ENCODE peak calls at places on chromosomes 5 and 9, in nine cellular contexts. One of them, this sample, is unnamed. For H3K36me3, the result is how much of the 10 kb centered on the place peaks cover.

GRCh38 chr5:172853355-172853975 is 19.4 kb downstream of the ERGIC1 start:
- DNase-seq in tibial artery: peak
- DNase-seq in PC-9: no peak
- DNase-seq in cardiac muscle cell: no peak
- DNase-seq in tibial nerve: no peak
- DNase-seq in CD8-positive, alpha-beta T cell: no peak
- DNase-seq in bronchial epithelial cell: no peak
- DNase-seq in mesenchymal stem cell: peak
- DNase-seq in neural progenitor cell: no peak
- DNase-seq in this sample: peak

GRCh38 chr5:93990504-93991085 is 249.2 kb upstream of the POU5F2 start:
- DNase-seq in CD8-positive, alpha-beta T cell: no peak
- DNase-seq in tibial artery: no peak
- DNase-seq in cardiac muscle cell: no peak
- DNase-seq in tibial nerve: no peak
- DNase-seq in PC-9: no peak
- DNase-seq in mesenchymal stem cell: peak
- DNase-seq in neural progenitor cell: peak
- DNase-seq in bronchial epithelial cell: no peak
- DNase-seq in this sample: no peak

GRCh38 chr5:180323929-180324632 is 29.1 kb downstream of the GFPT2 start:
- DNase-seq in tibial nerve: no peak
- DNase-seq in cardiac muscle cell: no peak
- DNase-seq in bronchial epithelial cell: peak
- DNase-seq in mesenchymal stem cell: peak
- DNase-seq in neural progenitor cell: no peak
- DNase-seq in CD8-positive, alpha-beta T cell: no peak
- DNase-seq in tibial artery: no peak
- DNase-seq in PC-9: no peak
- DNase-seq in this sample: no peak

GRCh38 chr9:137310190-137311052 is 8.3 kb upstream of the NRARP start:
- DNase-seq in tibial nerve: no peak
- DNase-seq in mesenchymal stem cell: no peak
- DNase-seq in cardiac muscle cell: no peak
- DNase-seq in tibial artery: no peak
- DNase-seq in bronchial epithelial cell: peak
- DNase-seq in PC-9: peak
- DNase-seq in neural progenitor cell: peak
- DNase-seq in CD8-positive, alpha-beta T cell: no peak
- DNase-seq in this sample: peak

GRCh38 chr5:83512051-83512745 is 40.7 kb downstream of the VCAN start:
- DNase-seq in tibial nerve: no peak
- DNase-seq in neural progenitor cell: no peak
- DNase-seq in tibial artery: no peak
- DNase-seq in mesenchymal stem cell: no peak
- DNase-seq in bronchial epithelial cell: no peak
- DNase-seq in CD8-positive, alpha-beta T cell: no peak
- DNase-seq in PC-9: no peak
- DNase-seq in cardiac muscle cell: no peak
- DNase-seq in this sample: peak

GRCh38 chr5:31385774-31386537 is 145.9 kb downstream of the DROSHA start:
- DNase-seq in PC-9: peak
- DNase-seq in neural progenitor cell: no peak
- DNase-seq in cardiac muscle cell: no peak
- DNase-seq in tibial nerve: no peak
- DNase-seq in CD8-positive, alpha-beta T cell: no peak
- DNase-seq in mesenchymal stem cell: peak
- DNase-seq in bronchial epithelial cell: no peak
- DNase-seq in tibial artery: no peak
- DNase-seq in this sample: no peak

GRCh38 chr9:21336467-21336866 is 1.3 kb upstream of the KLHL9 start:
- DNase-seq in CD8-positive, alpha-beta T cell: no peak
- DNase-seq in tibial nerve: no peak
- DNase-seq in tibial artery: no peak
- DNase-seq in cardiac muscle cell: no peak
- DNase-seq in mesenchymal stem cell: no peak
- DNase-seq in PC-9: no peak
- DNase-seq in neural progenitor cell: no peak
- DNase-seq in bronchial epithelial cell: no peak
- DNase-seq in this sample: no peak

GRCh38 chr5:171838066-171838465 is 52.4 kb downstream of the SMIM23 start:
- DNase-seq in bronchial epithelial cell: no peak
- DNase-seq in tibial nerve: no peak
- DNase-seq in tibial artery: no peak
- DNase-seq in cardiac muscle cell: no peak
- DNase-seq in neural progenitor cell: no peak
- DNase-seq in CD8-positive, alpha-beta T cell: no peak
- DNase-seq in mesenchymal stem cell: no peak
- DNase-seq in PC-9: no peak
- DNase-seq in this sample: peak

GRCh38 chr5:72134226-72134625 is 27.0 kb downstream of the MAP1B start:
- DNase-seq in tibial nerve: no peak
- DNase-seq in bronchial epithelial cell: peak
- DNase-seq in tibial artery: no peak
- DNase-seq in CD8-positive, alpha-beta T cell: no peak
- DNase-seq in mesenchymal stem cell: no peak
- DNase-seq in PC-9: no peak
- DNase-seq in cardiac muscle cell: no peak
- DNase-seq in neural progenitor cell: peak
- DNase-seq in this sample: no peak

GRCh38 chr9:5886114-5886939 is 4.4 kb upstream of the MLANA start:
- DNase-seq in cardiac muscle cell: peak
- DNase-seq in CD8-positive, alpha-beta T cell: peak
- DNase-seq in bronchial epithelial cell: peak
- DNase-seq in tibial nerve: peak
- DNase-seq in tibial artery: peak
- DNase-seq in neural progenitor cell: peak
- DNase-seq in mesenchymal stem cell: peak
- DNase-seq in PC-9: peak
- DNase-seq in this sample: peak

GRCh38 chr9:108784998-108785397 is 70.8 kb downstream of the ACTL7B start:
- DNase-seq in tibial nerve: peak
- DNase-seq in mesenchymal stem cell: peak
- DNase-seq in bronchial epithelial cell: peak
- DNase-seq in PC-9: no peak
- DNase-seq in tibial artery: peak
- DNase-seq in CD8-positive, alpha-beta T cell: no peak
- DNase-seq in neural progenitor cell: no peak
- DNase-seq in cardiac muscle cell: no peak
- DNase-seq in this sample: no peak

DNA sequence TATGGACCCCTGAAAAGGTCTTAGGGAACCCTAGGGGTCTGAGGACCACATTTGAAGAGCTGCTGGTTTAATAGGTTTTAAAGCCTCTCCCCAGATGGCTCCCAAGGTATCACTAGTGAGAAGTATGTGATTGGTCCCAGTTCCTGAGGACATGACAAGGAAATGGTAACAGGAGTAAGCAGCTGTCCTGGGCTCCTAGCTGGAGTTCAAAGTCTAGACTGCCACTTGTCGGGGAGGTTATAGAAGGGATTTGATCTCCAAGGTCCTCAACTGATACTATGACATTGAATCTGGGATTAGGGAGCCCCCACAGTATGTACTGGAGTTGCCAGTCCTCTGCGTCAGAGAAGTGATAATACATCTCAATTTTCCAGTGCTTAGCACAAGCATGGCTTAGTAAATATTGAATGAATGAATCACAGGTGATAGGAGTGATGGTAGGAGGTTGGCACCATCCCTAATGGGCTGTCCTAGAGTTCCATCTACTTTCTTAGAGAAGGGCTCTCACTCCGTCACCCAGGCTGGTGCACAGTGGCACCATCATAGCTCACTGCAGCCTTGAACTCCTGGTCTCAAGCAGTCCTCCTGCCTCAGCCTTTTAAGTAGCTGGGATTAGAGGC is 6.2 kb upstream of the TPM2 start:
- DNase-seq in CD8-positive, alpha-beta T cell: no peak
- DNase-seq in mesenchymal stem cell: no peak
- DNase-seq in cardiac muscle cell: no peak
- DNase-seq in tibial nerve: no peak
- DNase-seq in PC-9: no peak
- DNase-seq in tibial artery: no peak
- DNase-seq in neural progenitor cell: no peak
- DNase-seq in bronchial epithelial cell: peak
- DNase-seq in this sample: peak
- H3K36me3 ChIP-seq in CD8-positive, alpha-beta T cell: under half
- H3K36me3 ChIP-seq in mesenchymal stem cell: half or more
- H3K36me3 ChIP-seq in cardiac muscle cell: under half
- H3K36me3 ChIP-seq in tibial nerve: half or more
- H3K36me3 ChIP-seq in PC-9: under half
- H3K36me3 ChIP-seq in tibial artery: under half
- H3K36me3 ChIP-seq in neural progenitor cell: under half
- H3K36me3 ChIP-seq in bronchial epithelial cell: under half
- H3K36me3 ChIP-seq in this sample: half or more

GRCh38 chr5:147412561-147412960 is 97.3 kb downstream of the DPYSL3 start:
- DNase-seq in bronchial epithelial cell: no peak
- DNase-seq in cardiac muscle cell: no peak
- DNase-seq in CD8-positive, alpha-beta T cell: no peak
- DNase-seq in tibial artery: no peak
- DNase-seq in tibial nerve: no peak
- DNase-seq in neural progenitor cell: no peak
- DNase-seq in mesenchymal stem cell: no peak
- DNase-seq in PC-9: no peak
- DNase-seq in this sample: no peak

GRCh38 chr5:147417133-147417813 is 92.6 kb downstream of the DPYSL3 start:
- DNase-seq in cardiac muscle cell: no peak
- DNase-seq in CD8-positive, alpha-beta T cell: no peak
- DNase-seq in PC-9: no peak
- DNase-seq in tibial artery: peak
- DNase-seq in mesenchymal stem cell: peak
- DNase-seq in bronchial epithelial cell: peak
- DNase-seq in neural progenitor cell: no peak
- DNase-seq in tibial nerve: peak
- DNase-seq in this sample: peak

GRCh38 chr5:147413266-147413665 is 96.6 kb downstream of the DPYSL3 start:
- DNase-seq in CD8-positive, alpha-beta T cell: no peak
- DNase-seq in neural progenitor cell: no peak
- DNase-seq in tibial artery: no peak
- DNase-seq in mesenchymal stem cell: no peak
- DNase-seq in PC-9: no peak
- DNase-seq in cardiac muscle cell: no peak
- DNase-seq in bronchial epithelial cell: no peak
- DNase-seq in tibial nerve: no peak
- DNase-seq in this sample: no peak

GRCh38 chr5:147418613-147419012 is 91.3 kb downstream of the DPYSL3 start:
- DNase-seq in cardiac muscle cell: no peak
- DNase-seq in PC-9: no peak
- DNase-seq in neural progenitor cell: no peak
- DNase-seq in tibial nerve: no peak
- DNase-seq in tibial artery: no peak
- DNase-seq in bronchial epithelial cell: no peak
- DNase-seq in CD8-positive, alpha-beta T cell: no peak
- DNase-seq in mesenchymal stem cell: no peak
- DNase-seq in this sample: no peak

DNA sequence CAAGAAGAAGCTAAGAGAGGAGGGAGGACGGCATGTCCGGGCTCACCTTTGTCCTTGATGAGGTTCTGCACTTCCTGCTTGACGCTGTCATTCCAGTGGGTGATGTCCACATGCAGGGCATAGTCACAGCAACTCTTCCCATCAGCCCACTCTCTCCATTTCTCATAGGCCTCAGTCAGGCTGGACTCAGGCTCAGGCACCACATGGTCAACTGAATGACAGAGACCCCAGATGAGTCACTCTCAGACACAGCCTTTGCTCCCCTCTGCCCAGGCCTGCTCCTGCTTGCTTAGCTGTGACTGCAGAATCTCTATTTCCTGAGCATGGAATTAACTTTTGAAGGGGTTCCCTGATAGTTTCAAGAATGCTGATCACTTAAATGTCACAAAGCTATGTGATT is 94.2 kb downstream of the DPYSL3 start:
- DNase-seq in tibial artery: no peak
- DNase-seq in bronchial epithelial cell: peak
- DNase-seq in tibial nerve: no peak
- DNase-seq in CD8-positive, alpha-beta T cell: no peak
- DNase-seq in mesenchymal stem cell: no peak
- DNase-seq in neural progenitor cell: no peak
- DNase-seq in PC-9: no peak
- DNase-seq in cardiac muscle cell: no peak
- DNase-seq in this sample: no peak
- H3K36me3 ChIP-seq in tibial artery: under half
- H3K36me3 ChIP-seq in bronchial epithelial cell: under half
- H3K36me3 ChIP-seq in tibial nerve: under half
- H3K36me3 ChIP-seq in CD8-positive, alpha-beta T cell: under half
- H3K36me3 ChIP-seq in mesenchymal stem cell: under half
- H3K36me3 ChIP-seq in neural progenitor cell: under half
- H3K36me3 ChIP-seq in PC-9: under half
- H3K36me3 ChIP-seq in cardiac muscle cell: under half
- H3K36me3 ChIP-seq in this sample: under half

GRCh38 chr9:112790231-112790774 is 39.7 kb downstream of the SNX30 start:
- DNase-seq in neural progenitor cell: no peak
- DNase-seq in tibial artery: no peak
- DNase-seq in tibial nerve: no peak
- DNase-seq in CD8-positive, alpha-beta T cell: no peak
- DNase-seq in bronchial epithelial cell: peak
- DNase-seq in cardiac muscle cell: no peak
- DNase-seq in PC-9: no peak
- DNase-seq in mesenchymal stem cell: no peak
- DNase-seq in this sample: no peak

GRCh38 chr9:112796485-112796884 is 45.9 kb downstream of the SNX30 start:
- DNase-seq in CD8-positive, alpha-beta T cell: no peak
- DNase-seq in PC-9: no peak
- DNase-seq in bronchial epithelial cell: no peak
- DNase-seq in cardiac muscle cell: no peak
- DNase-seq in tibial nerve: no peak
- DNase-seq in mesenchymal stem cell: no peak
- DNase-seq in tibial artery: no peak
- DNase-seq in neural progenitor cell: no peak
- DNase-seq in this sample: no peak

GRCh38 chr9:112795946-112796345 is 45.4 kb downstream of the SNX30 start:
- DNase-seq in mesenchymal stem cell: no peak
- DNase-seq in CD8-positive, alpha-beta T cell: no peak
- DNase-seq in bronchial epithelial cell: no peak
- DNase-seq in tibial artery: no peak
- DNase-seq in neural progenitor cell: no peak
- DNase-seq in tibial nerve: no peak
- DNase-seq in PC-9: no peak
- DNase-seq in cardiac muscle cell: no peak
- DNase-seq in this sample: no peak

GRCh38 chr9:112792670-112793069 is 42.1 kb downstream of the SNX30 start:
- DNase-seq in bronchial epithelial cell: no peak
- DNase-seq in mesenchymal stem cell: no peak
- DNase-seq in CD8-positive, alpha-beta T cell: no peak
- DNase-seq in tibial artery: no peak
- DNase-seq in tibial nerve: no peak
- DNase-seq in neural progenitor cell: no peak
- DNase-seq in cardiac muscle cell: no peak
- DNase-seq in PC-9: no peak
- DNase-seq in this sample: no peak

GRCh38 chr9:112793213-112793810 is 42.8 kb downstream of the SNX30 start:
- DNase-seq in PC-9: no peak
- DNase-seq in neural progenitor cell: peak
- DNase-seq in tibial artery: peak
- DNase-seq in mesenchymal stem cell: peak
- DNase-seq in tibial nerve: peak
- DNase-seq in cardiac muscle cell: peak
- DNase-seq in bronchial epithelial cell: peak
- DNase-seq in CD8-positive, alpha-beta T cell: peak
- DNase-seq in this sample: no peak
- H3K36me3 ChIP-seq in PC-9: under half
- H3K36me3 ChIP-seq in neural progenitor cell: under half
- H3K36me3 ChIP-seq in tibial artery: under half
- H3K36me3 ChIP-seq in mesenchymal stem cell: under half
- H3K36me3 ChIP-seq in tibial nerve: under half
- H3K36me3 ChIP-seq in cardiac muscle cell: under half
- H3K36me3 ChIP-seq in bronchial epithelial cell: under half
- H3K36me3 ChIP-seq in CD8-positive, alpha-beta T cell: under half
- H3K36me3 ChIP-seq in this sample: under half

GRCh38 chr5:151130235-151130921 is 27.2 kb downstream of the ANXA6 start:
- DNase-seq in tibial artery: no peak
- DNase-seq in CD8-positive, alpha-beta T cell: no peak
- DNase-seq in tibial nerve: no peak
- DNase-seq in PC-9: no peak
- DNase-seq in mesenchymal stem cell: no peak
- DNase-seq in bronchial epithelial cell: no peak
- DNase-seq in neural progenitor cell: no peak
- DNase-seq in cardiac muscle cell: no peak
- DNase-seq in this sample: no peak
- H3K36me3 ChIP-seq in tibial artery: half or more
- H3K36me3 ChIP-seq in CD8-positive, alpha-beta T cell: half or more
- H3K36me3 ChIP-seq in tibial nerve: half or more
- H3K36me3 ChIP-seq in PC-9: under half
- H3K36me3 ChIP-seq in mesenchymal stem cell: half or more
- H3K36me3 ChIP-seq in bronchial epithelial cell: under half
- H3K36me3 ChIP-seq in neural progenitor cell: under half
- H3K36me3 ChIP-seq in cardiac muscle cell: half or more
- H3K36me3 ChIP-seq in this sample: half or more